ENCODE peak calls at places on chromosomes 1 and 21, in four cellular contexts. H, N, Z and L are unnamed samples.

GRCh38 chr1:194277927-194278326 is 1091.5 kb upstream of the B3GALT2 start:
- DNase-seq in H (no peak), N (no peak), Z (no peak), L (no peak)

GRCh38 chr1:15406911-15407559 is 2.7 kb upstream of the EFHD2 start:
- DNase-seq in H (no peak), N (no peak), Z (no peak), L (no peak)

GRCh38 chr21:38787461-38788274 is 18.1 kb upstream of the ETS2 start:
- DNase-seq in H (no peak), N (peak; percentile 83), Z (peak; percentile 88), L (peak; percentile 75)

GRCh38 chr1:41431490-41432350 is 52.8 kb downstream of the EDN2 start:
- DNase-seq in H (no peak), N (no peak), Z (no peak), L (peak; percentile 34)

GRCh38 chr1:234912541-234913312 is 215.9 kb downstream of the TOMM20 start:
- DNase-seq in H (no peak), N (no peak), Z (peak; percentile 37), L (peak; percentile 21)

GRCh38 chr1:246947255-246947654 is 15.5 kb upstream of the AHCTF1 start:
- DNase-seq in H (no peak), N (peak; percentile 23), Z (no peak), L (peak; percentile 26)

GRCh38 chr1:199959775-199960110 is 67.8 kb upstream of the NR5A2 start:
- DNase-seq in H (no peak), N (no peak), Z (no peak), L (no peak)

GRCh38 chr1:203150511-203151297 is 23.2 kb downstream of the ADORA1 start:
- DNase-seq in H (no peak), N (no peak), Z (no peak), L (no peak)

GRCh38 chr1:10380594-10381275 is 18.1 kb upstream of the PGD start:
- DNase-seq in H (no peak), N (no peak), Z (no peak), L (no peak)

GRCh38 chr1:154221815-154222081 is 993 bp downstream of the UBAP2L start:
- DNase-seq in H (no peak), N (no peak), Z (peak; percentile 40), L (no peak)

GRCh38 chr1:154219511-154219910 is 1.2 kb upstream of the UBAP2L start:
- DNase-seq in H (no peak), N (peak; percentile 11), Z (peak; percentile 52), L (no peak)

GRCh38 chr1:154220970-154221814 is 437 bp downstream of the UBAP2L start:
- DNase-seq in H (no peak), N (peak; percentile 60), Z (peak; percentile 75), L (peak; percentile 61)

GRCh38 chr1:154218545-154218944 is 2.2 kb upstream of the UBAP2L start:
- DNase-seq in H (no peak), N (no peak), Z (no peak), L (no peak)

GRCh38 chr1:154220071-154220969 is at the start of gene UBAP2L:
- DNase-seq in H (peak; percentile 98), N (peak; percentile 99), Z (peak; percentile 100), L (peak; percentile 99)
- TF ChIP-seq POLR2A in H (peak; percentile 97), N (peak; percentile 85), Z (peak; percentile 94), L (no peak)

GRCh38 chr1:69847670-69848069 is 279.9 kb downstream of the LRRC7 start:
- DNase-seq in H (no peak), N (no peak), Z (no peak), L (no peak)
- TF ChIP-seq POLR2AphosphoS5 in H (no peak), N (no peak), Z (no peak), L (no peak)

DNA sequence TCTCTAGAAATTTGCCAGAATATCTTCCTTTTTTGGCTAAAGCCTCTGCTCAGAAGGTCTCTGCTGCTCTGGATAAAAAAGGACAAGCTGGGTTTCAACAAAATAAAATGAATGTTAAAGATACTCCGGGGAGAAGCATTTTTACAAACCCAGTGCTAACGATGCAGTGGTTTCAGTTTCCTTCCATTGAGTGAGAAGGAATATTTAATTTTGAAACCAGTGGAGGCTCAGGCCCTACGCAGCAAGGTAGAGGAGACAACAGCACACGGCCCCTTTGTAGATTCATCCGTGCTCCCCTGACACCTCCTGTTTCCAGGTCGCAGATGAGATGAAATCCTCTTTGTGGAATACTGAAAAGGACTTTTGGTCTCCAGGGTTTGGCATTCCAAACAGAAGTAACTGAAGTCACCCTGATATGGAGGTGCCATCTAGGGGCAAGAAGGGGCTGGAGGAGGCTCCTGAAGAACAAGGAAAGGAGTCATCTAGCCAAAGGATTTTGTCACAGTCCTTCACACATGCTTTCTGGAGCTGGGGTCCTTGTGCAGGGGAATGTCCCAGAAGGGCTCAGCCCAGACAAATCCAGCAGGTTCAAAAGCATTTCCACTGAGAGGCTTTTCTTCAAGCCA is 65.7 kb upstream of the SYT6 start:
- DNase-seq in H (no peak), N (no peak), Z (peak; percentile 12), L (no peak)
- TF ChIP-seq CTCF in H (no peak), N (no peak), Z (peak; percentile 24), L (no peak)

GRCh38 chr1:201394596-201394995 is 4.5 kb downstream of the LAD1 start:
- DNase-seq in H (no peak), N (no peak), Z (no peak), L (no peak)

GRCh38 chr1:201399018-201399351 is at the start of gene LAD1:
- DNase-seq in H (no peak), N (no peak), Z (no peak), L (no peak)

GRCh38 chr1:201397675-201398074 is 1.4 kb downstream of the LAD1 start:
- DNase-seq in H (no peak), N (peak; percentile 82), Z (no peak), L (peak; percentile 46)

GRCh38 chr1:201395936-201396335 is 3.2 kb downstream of the LAD1 start:
- DNase-seq in H (no peak), N (no peak), Z (no peak), L (no peak)

DNA sequence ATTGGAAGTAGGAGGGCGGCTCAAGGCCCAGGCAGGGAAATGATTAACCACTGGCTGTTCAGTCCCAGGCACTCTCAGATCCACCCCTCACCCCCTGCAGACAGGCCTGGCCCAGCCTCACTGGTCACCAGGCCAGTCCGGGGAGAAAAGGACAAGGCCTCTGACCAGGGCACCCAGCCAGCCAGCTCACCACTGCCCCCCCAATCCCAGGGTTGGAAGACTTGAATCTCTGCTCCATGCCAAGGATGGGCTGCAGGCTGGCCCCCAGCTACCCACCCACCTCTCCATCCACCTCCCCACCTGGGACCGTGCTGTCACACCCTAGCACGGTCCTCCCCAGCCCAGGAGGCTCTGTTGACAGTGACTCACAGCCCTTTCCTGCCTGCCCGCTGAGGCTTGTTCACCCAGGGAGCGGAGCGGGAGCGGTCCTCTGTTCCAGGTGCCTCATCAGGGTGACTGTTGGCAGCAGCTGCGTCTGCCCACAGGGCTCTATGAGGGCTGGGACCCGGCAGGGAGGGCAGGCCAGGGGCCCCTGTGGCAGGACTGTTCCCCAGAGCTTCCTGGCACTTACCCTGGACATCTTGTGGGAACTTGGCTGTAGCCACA is 2.2 kb downstream of the LAD1 start:
- DNase-seq in H (no peak), N (peak; percentile 86), Z (no peak), L (peak; percentile 87)
- TF ChIP-seq POLR2A in H (no peak), N (peak; percentile 58), Z (no peak), L (no peak)

DNA sequence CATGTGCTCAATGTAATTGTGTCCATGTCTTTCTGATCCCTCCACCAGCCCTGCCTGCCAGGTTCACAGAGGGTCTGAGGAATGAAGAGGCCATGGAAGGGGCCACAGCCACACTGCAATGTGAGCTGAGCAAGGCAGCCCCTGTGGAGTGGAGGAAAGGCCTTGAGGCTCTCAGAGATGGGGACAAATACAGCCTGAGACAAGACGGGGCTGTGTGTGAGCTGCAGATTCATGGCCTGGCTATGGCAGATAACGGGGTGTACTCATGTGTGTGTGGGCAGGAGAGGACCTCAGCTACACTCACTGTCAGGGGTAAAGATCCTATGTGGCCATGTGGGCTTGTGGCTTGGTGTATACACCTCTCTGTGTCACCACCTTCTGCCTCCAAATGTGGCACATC is 91.4 kb downstream of the OBSCN start:
- DNase-seq in H (no peak), N (no peak), Z (no peak), L (no peak)
- TF ChIP-seq POLR2AphosphoS5 in H (no peak), N (no peak), Z (no peak), L (no peak)

GRCh38 chr1:5959667-5960230 is 32.5 kb downstream of the NPHP4 start:
- DNase-seq in H (no peak), N (no peak), Z (no peak), L (no peak)

GRCh38 chr1:5959087-5959486 is 33.1 kb downstream of the NPHP4 start:
- DNase-seq in H (no peak), N (no peak), Z (no peak), L (no peak)

GRCh38 chr1:5961601-5962000 is 30.6 kb downstream of the NPHP4 start:
- DNase-seq in H (no peak), N (no peak), Z (peak; percentile 25), L (no peak)

GRCh38 chr1:5962265-5963105 is 29.7 kb downstream of the NPHP4 start:
- DNase-seq in H (no peak), N (no peak), Z (no peak), L (no peak)

GRCh38 chr1:5960336-5960735 is 31.9 kb downstream of the NPHP4 start:
- DNase-seq in H (no peak), N (no peak), Z (no peak), L (no peak)
- TF ChIP-seq CTCF in H (no peak), N (no peak), Z (no peak), L (no peak)

DNA sequence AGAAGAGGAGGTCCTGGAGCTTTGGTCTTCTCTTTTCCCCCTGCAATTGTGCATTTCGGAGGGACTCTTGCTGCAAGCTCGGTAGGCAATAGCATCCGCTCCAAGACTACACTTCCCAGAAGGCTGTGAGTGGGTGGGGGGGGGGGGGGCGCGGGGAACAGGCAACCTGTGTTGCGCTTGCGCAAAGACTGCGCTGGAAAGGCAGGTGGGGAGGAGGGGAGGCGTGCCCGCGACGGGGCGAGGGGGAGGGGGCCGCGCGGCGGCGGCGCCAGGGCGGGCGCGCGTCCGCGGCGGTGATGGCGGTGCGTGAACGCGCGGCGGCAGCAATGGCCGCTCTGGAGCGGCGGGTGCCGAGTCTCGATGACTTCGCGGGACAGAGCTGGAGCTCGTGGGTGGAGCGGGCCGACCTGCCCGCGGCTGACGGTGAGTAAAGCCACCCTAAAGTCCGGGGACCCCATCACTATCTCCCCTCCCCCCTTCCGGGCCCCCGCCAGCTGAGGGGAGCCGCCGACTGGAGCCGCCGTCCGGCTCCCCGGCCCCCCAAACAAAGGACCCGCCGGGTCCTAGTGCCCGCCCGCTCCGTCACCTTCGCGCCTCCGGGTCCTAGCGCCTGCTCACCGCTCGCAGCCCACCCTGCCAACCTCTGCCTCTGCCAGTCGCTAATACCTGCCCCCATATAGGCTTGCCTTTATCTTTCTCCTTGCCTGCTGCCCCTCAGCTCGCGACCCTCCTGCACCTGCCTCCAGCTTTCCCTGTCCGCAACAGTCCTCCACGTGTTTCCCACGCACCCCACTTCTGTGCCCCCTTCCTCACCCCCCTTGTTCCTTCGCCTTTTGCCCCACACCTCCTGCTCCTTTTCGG is at the start of gene ATXN7L2:
- DNase-seq in H (peak; percentile 42), N (peak; percentile 93), Z (peak; percentile 97), L (peak; percentile 94)
- TF ChIP-seq POLR2A in H (peak; percentile 91), N (peak; percentile 62), Z (peak; percentile 90), L (no peak)

GRCh38 chr1:55716151-55716550 is 501.0 kb upstream of the USP24 start:
- DNase-seq in H (no peak), N (no peak), Z (no peak), L (no peak)

GRCh38 chr1:55718758-55719671 is 503.9 kb upstream of the USP24 start:
- DNase-seq in H (no peak), N (peak; percentile 47), Z (no peak), L (peak; percentile 27)

GRCh38 chr1:55717111-55717510 is 501.9 kb upstream of the USP24 start:
- DNase-seq in H (no peak), N (no peak), Z (no peak), L (no peak)

GRCh38 chr1:55714230-55714629 is 499.1 kb upstream of the USP24 start:
- DNase-seq in H (no peak), N (no peak), Z (no peak), L (no peak)

GRCh38 chr1:55716610-55717009 is 501.4 kb upstream of the USP24 start:
- DNase-seq in H (no peak), N (no peak), Z (no peak), L (no peak)
- TF ChIP-seq POLR2AphosphoS5 in H (no peak), N (no peak), Z (no peak), L (no peak)